ENCODE peak calls at places on chromosomes 3 and 15, in four cellular contexts. U, D, R and I are unnamed samples.

GRCh38 chr3:107674371-107674770 is 151.6 kb downstream of the BBX start:
- DNase-seq in U (no peak), D (no peak), R (no peak), I (no peak)

GRCh38 chr15:36782681-36783080 is 203.3 kb downstream of the CDIN1 start:
- DNase-seq in U (no peak), D (no peak), R (no peak), I (no peak)

GRCh38 chr15:78131295-78132021 is at the start of gene CIB2:
- DNase-seq in U (peak; percentile 95), D (no peak), R (peak; percentile 84), I (peak; percentile 91)

GRCh38 chr3:15845475-15845874 is 47.7 kb upstream of the ANKRD28 start:
- DNase-seq in U (no peak), D (no peak), R (no peak), I (no peak)

GRCh38 chr3:189406148-189406547 is 225.0 kb upstream of the TP63 start:
- DNase-seq in U (no peak), D (no peak), R (no peak), I (no peak)

GRCh38 chr15:72197460-72198409 is at the start of gene GRAMD2A:
- DNase-seq in U (no peak), D (no peak), R (peak; percentile 69), I (peak; percentile 50)

GRCh38 chr3:184688251-184688851 is 23.5 kb downstream of the MAGEF1 start:
- DNase-seq in U (no peak), D (no peak), R (peak; percentile 66), I (no peak)

GRCh38 chr3:116331370-116331769 is 113.9 kb downstream of the LSAMP start:
- DNase-seq in U (no peak), D (no peak), R (no peak), I (no peak)

GRCh38 chr15:78620839-78621421 is at the start of gene CHRNA3:
- DNase-seq in U (no peak), D (no peak), R (no peak), I (peak; percentile 63)

DNA sequence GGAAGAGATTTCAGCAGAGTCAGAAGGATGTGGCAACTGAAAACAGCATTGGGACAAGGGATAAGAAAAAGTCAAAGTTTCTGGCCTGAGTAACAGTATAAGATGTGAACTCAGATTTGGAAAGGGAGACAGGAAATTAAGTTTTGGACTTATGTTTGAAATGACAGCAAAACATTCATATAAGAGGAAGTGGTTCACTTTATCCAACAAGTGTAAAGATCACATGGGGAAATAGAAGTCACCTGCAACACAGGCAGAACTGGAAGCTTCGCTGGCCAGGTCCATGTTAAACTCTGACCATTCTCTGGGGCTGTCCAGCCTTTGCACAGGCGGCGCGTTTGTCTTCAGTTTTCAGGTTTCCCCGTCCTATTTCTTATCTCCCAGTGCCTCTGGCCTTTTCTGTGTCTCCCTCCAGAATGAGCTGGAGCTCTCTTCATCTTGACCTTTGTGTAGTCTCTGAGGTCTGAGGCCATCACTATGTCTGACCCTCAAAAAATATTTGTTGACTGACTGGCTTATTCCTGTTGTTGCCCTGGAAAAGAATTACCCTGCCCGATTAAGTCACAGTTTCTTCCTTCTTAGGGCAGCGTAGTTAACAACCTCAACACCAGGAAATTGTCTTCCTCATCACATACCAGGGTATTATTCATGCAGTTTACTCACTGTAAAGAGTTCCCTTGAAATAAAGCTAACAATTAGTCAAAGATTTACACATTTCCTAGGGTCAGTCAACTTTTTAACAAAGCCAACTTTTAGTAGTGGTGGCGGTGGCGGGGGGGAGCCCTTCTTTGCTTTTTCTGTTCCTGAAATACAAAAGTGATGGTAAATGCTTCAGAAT is 1.0 kb upstream of the RASA2 start:
- DNase-seq in U (peak; percentile 17), D (no peak), R (no peak), I (no peak)
- TF ChIP-seq JUND in U (no peak), D (no peak), R (no peak), I (no peak)

DNA sequence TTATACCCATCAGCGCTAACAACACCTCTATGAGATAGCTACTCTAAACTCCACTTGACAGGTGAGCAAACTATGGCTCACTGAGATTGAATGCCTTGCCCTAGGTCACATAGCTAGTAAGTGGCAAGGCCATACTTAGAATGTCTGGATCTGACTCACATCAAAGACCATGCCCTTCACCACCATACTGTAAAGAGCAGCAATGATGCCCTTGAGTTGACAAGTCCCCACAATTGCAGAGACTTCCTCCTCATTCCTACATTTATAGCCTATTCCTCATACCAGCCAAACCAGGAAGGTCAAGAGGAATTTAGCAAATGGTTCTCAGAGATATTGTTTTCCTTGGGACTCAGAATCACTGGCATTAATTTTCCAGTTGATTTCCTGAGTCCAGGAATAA is 157.8 kb upstream of the SNTN start:
- DNase-seq in U (no peak), D (no peak), R (no peak), I (no peak)
- TF ChIP-seq JUND in U (no peak), D (no peak), R (no peak), I (no peak)

GRCh38 chr15:63136742-63137141 is 15.1 kb downstream of the LACTB start:
- DNase-seq in U (no peak), D (no peak), R (no peak), I (no peak)

GRCh38 chr15:63135281-63135680 is 13.6 kb downstream of the LACTB start:
- DNase-seq in U (no peak), D (no peak), R (no peak), I (no peak)

GRCh38 chr15:63134245-63134644 is 12.6 kb downstream of the LACTB start:
- DNase-seq in U (no peak), D (no peak), R (no peak), I (no peak)

GRCh38 chr15:63133786-63134185 is 12.1 kb downstream of the LACTB start:
- DNase-seq in U (no peak), D (no peak), R (no peak), I (no peak)

DNA sequence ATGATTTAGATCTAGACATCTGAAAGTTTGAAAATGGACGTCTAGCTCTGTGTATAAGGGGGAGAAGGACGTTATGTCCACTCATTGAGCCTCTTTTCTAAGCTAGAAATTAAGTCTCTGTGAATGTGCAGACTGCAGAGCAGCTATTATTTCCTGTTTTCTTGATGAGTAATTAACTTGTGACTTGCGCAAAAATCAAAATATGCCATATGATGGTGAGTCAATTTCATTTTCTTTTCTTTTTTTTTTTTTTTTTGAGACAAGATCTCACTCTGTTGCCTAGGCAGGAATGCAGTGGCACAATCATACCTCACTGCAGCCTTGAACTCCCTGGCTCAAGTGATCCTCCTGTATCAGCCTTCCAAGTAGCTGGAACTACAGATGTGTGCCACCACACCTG is 14.1 kb downstream of the LACTB start:
- DNase-seq in U (no peak), D (no peak), R (no peak), I (no peak)
- TF ChIP-seq JUND in U (no peak), D (no peak), R (no peak), I (no peak)

DNA sequence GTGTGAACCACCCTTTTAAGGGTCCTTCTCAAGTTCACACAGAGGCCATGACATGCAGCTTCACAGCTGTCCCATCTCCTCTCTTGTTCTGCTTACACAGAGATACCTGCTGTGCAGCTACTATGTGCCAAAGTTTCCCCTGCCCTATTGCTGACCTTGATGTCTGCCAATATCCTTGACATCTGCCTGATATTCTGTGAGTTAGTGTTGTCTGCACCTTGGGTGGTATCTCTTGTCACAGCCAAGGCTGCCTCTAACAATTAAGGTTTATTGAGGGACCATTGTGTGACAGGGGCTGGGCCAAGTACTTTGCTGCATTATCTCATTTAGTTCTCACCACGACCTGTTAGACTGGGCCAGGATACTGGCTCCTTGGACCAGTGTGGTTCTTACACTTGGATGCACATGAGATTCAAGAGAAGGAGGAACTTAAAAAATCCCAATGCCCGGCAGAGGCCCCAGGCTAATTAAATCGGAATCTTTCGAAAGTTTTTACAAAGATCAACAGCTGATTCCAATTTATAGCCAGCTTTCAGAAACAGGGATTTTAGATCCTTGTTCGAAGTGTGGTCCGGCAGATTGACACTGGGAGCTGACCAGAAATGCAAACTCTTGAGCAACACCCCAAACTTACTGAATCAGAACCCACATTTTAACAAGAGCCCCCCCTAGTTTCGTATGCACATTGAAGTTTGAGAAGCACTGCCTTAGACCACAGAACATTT is 178.6 kb downstream of the SATB1 start:
- DNase-seq in U (no peak), D (no peak), R (no peak), I (no peak)
- TF ChIP-seq JUND in U (no peak), D (no peak), R (no peak), I (no peak)

DNA sequence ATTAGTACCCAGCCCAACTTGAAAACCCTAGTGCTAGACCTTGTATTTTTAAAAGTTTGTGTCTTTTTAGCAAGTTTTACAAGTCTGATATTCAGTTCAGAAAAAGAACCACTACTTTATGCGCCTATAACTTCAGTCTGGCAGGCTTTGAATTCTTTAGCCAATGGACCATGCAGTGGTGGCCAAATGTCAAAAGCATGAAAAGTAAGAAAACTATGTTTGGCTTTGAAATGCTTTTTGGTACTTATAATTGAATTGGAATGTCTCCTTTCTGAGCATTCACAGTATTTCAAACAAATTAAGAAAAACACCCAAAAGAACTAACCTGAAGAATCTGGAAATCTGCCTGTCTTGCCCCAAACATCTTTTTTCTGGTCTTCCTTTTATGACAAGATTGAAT is 12.8 kb downstream of the WDR48 start:
- DNase-seq in U (no peak), D (no peak), R (no peak), I (no peak)
- TF ChIP-seq JUND in U (no peak), D (no peak), R (no peak), I (no peak)

GRCh38 chr15:62850318-62850717 is 192.2 kb upstream of the TPM1 start:
- DNase-seq in U (no peak), D (no peak), R (no peak), I (no peak)

GRCh38 chr15:62848631-62849050 is 193.9 kb upstream of the TPM1 start:
- DNase-seq in U (no peak), D (no peak), R (no peak), I (peak; percentile 41)

GRCh38 chr15:62853114-62853832 is 189.3 kb upstream of the TPM1 start:
- DNase-seq in U (no peak), D (no peak), R (no peak), I (no peak)

GRCh38 chr15:62849316-62850129 is 193.0 kb upstream of the TPM1 start:
- DNase-seq in U (no peak), D (no peak), R (no peak), I (no peak)

DNA sequence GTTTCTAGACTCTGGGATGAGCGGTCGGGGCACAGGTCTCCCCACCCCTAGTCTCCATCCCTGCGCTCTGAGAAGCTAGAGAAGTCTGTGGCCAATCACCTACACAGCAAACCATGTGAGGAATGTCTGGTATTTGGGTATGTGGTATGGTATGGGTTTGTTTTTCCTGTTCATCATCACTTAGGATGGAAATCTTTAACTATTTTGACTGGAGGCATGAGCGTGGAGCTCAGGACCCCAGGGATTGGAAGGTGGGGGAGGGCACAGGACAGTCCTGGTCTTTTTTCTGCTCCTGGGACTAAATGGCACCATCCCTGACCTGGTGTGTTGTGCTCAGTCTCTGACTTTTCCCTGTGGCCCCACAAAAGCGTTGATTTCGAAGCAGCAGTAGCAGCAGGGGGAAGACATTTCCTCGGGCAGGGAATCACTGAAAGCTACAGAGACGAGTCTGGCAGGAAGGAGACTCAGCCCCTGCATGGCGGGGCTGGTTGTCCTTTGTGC is 191.7 kb upstream of the TPM1 start:
- DNase-seq in U (no peak), D (no peak), R (no peak), I (peak; percentile 34)
- TF ChIP-seq JUND in U (no peak), D (no peak), R (no peak), I (no peak)